ENCODE peak calls at places on chromosomes 5 and 9, in seven cellular contexts. One of them, this sample, is unnamed.

GRCh38 chr5:112127856-112128255 is 291.2 kb downstream of the EPB41L4A start:
- DNase-seq in psoas muscle: no peak
- DNase-seq in A549: no peak
- DNase-seq in colonic mucosa: no peak
- DNase-seq in cardiac muscle cell: no peak
- DNase-seq in pancreas: no peak
- DNase-seq in CD8-positive, alpha-beta memory T cell: no peak
- DNase-seq in this sample: no peak

GRCh38 chr5:36689225-36689624 is 82.8 kb downstream of the SLC1A3 start:
- DNase-seq in pancreas: no peak
- DNase-seq in CD8-positive, alpha-beta memory T cell: no peak
- DNase-seq in cardiac muscle cell: no peak
- DNase-seq in colonic mucosa: no peak
- DNase-seq in psoas muscle: no peak
- DNase-seq in A549: no peak
- DNase-seq in this sample: no peak

GRCh38 chr5:36836831-36837230 is 39.7 kb upstream of the NIPBL start:
- DNase-seq in cardiac muscle cell: no peak
- DNase-seq in pancreas: no peak
- DNase-seq in A549: no peak
- DNase-seq in CD8-positive, alpha-beta memory T cell: no peak
- DNase-seq in colonic mucosa: no peak
- DNase-seq in psoas muscle: no peak
- DNase-seq in this sample: no peak

GRCh38 chr9:4415281-4415680 is 75.0 kb upstream of the SLC1A1 start:
- DNase-seq in colonic mucosa: no peak
- DNase-seq in CD8-positive, alpha-beta memory T cell: no peak
- DNase-seq in A549: no peak
- DNase-seq in cardiac muscle cell: no peak
- DNase-seq in psoas muscle: no peak
- DNase-seq in pancreas: no peak
- DNase-seq in this sample: no peak

GRCh38 chr9:93276973-93277372 is 93.0 kb downstream of the WNK2 start:
- DNase-seq in pancreas: no peak
- DNase-seq in CD8-positive, alpha-beta memory T cell: no peak
- DNase-seq in A549: no peak
- DNase-seq in psoas muscle: no peak
- DNase-seq in cardiac muscle cell: no peak
- DNase-seq in colonic mucosa: peak; percentile 17
- DNase-seq in this sample: no peak

GRCh38 chr5:101024299-101024698 is 121.2 kb upstream of the ST8SIA4 start:
- DNase-seq in colonic mucosa: no peak
- DNase-seq in pancreas: no peak
- DNase-seq in A549: no peak
- DNase-seq in psoas muscle: no peak
- DNase-seq in cardiac muscle cell: no peak
- DNase-seq in CD8-positive, alpha-beta memory T cell: no peak
- DNase-seq in this sample: no peak

GRCh38 chr9:121210536-121210935 is 8.9 kb upstream of the RAB14 start:
- DNase-seq in psoas muscle: no peak
- DNase-seq in pancreas: no peak
- DNase-seq in CD8-positive, alpha-beta memory T cell: no peak
- DNase-seq in colonic mucosa: no peak
- DNase-seq in cardiac muscle cell: no peak
- DNase-seq in A549: no peak
- DNase-seq in this sample: no peak

GRCh38 chr5:151547364-151547763 is 43.8 kb downstream of the FAT2 start:
- DNase-seq in cardiac muscle cell: no peak
- DNase-seq in CD8-positive, alpha-beta memory T cell: no peak
- DNase-seq in A549: no peak
- DNase-seq in pancreas: no peak
- DNase-seq in psoas muscle: no peak
- DNase-seq in colonic mucosa: no peak
- DNase-seq in this sample: no peak

GRCh38 chr5:54610197-54610898 is 92.8 kb downstream of the SNX18 start:
- DNase-seq in CD8-positive, alpha-beta memory T cell: peak; percentile 15
- DNase-seq in A549: no peak
- DNase-seq in psoas muscle: no peak
- DNase-seq in cardiac muscle cell: no peak
- DNase-seq in pancreas: no peak
- DNase-seq in colonic mucosa: no peak
- DNase-seq in this sample: peak; percentile 3

GRCh38 chr5:104650313-104650712 is 1087.7 kb upstream of the NUDT12 start:
- DNase-seq in colonic mucosa: no peak
- DNase-seq in A549: no peak
- DNase-seq in CD8-positive, alpha-beta memory T cell: no peak
- DNase-seq in psoas muscle: no peak
- DNase-seq in cardiac muscle cell: no peak
- DNase-seq in pancreas: no peak
- DNase-seq in this sample: no peak

GRCh38 chr5:40879163-40879942 is 29.9 kb upstream of the C7 start:
- DNase-seq in cardiac muscle cell: peak; percentile 17
- DNase-seq in colonic mucosa: no peak
- DNase-seq in pancreas: no peak
- DNase-seq in psoas muscle: no peak
- DNase-seq in CD8-positive, alpha-beta memory T cell: no peak
- DNase-seq in A549: peak; percentile 26
- DNase-seq in this sample: no peak

GRCh38 chr9:120372040-120372439 is 207.9 kb downstream of the CDK5RAP2 start:
- DNase-seq in cardiac muscle cell: no peak
- DNase-seq in A549: no peak
- DNase-seq in psoas muscle: no peak
- DNase-seq in CD8-positive, alpha-beta memory T cell: no peak
- DNase-seq in pancreas: no peak
- DNase-seq in colonic mucosa: no peak
- DNase-seq in this sample: no peak

GRCh38 chr5:114363837-114364236 is 2.0 kb downstream of the KCNN2 start:
- DNase-seq in cardiac muscle cell: no peak
- DNase-seq in A549: no peak
- DNase-seq in pancreas: no peak
- DNase-seq in colonic mucosa: no peak
- DNase-seq in CD8-positive, alpha-beta memory T cell: no peak
- DNase-seq in psoas muscle: no peak
- DNase-seq in this sample: no peak

DNA sequence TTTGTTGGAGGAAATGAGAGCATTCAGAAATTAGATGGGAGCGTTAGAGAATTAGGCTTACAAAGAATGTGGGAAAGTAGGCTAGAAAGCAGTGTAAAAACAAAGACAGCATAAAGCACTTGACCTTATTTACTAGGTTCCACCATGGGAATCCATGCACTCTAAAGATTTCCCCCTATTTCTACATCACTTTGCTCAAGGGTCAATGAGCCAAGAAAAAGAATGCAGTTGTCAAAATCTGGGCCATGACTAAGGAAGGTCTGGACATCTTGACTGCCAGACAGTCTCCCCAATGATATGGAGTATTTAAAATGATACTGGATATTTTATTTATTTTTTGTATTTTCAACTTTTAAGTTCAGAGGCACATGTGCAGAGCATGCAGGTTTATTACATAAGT is 3.4 kb downstream of the TLR4 start:
- DNase-seq in psoas muscle: no peak
- DNase-seq in CD8-positive, alpha-beta memory T cell: no peak
- DNase-seq in cardiac muscle cell: no peak
- DNase-seq in colonic mucosa: no peak
- DNase-seq in pancreas: no peak
- DNase-seq in A549: no peak
- DNase-seq in this sample: no peak
- H3K4me1 ChIP-seq in psoas muscle: no peaks in the 10 kb centered on the region
- H3K4me1 ChIP-seq in CD8-positive, alpha-beta memory T cell: no peaks in the 10 kb centered on the region
- H3K4me1 ChIP-seq in cardiac muscle cell: peaks cover 8% of the 10 kb centered on the region
- H3K4me1 ChIP-seq in colonic mucosa: no peaks in the 10 kb centered on the region
- H3K4me1 ChIP-seq in pancreas: no peaks in the 10 kb centered on the region
- H3K4me1 ChIP-seq in A549: no peaks in the 10 kb centered on the region
- H3K4me1 ChIP-seq in this sample: no peaks in the 10 kb centered on the region

GRCh38 chr5:150022163-150022540 is 21.6 kb downstream of the HMGXB3 start:
- DNase-seq in psoas muscle: no peak
- DNase-seq in A549: no peak
- DNase-seq in cardiac muscle cell: no peak
- DNase-seq in CD8-positive, alpha-beta memory T cell: no peak
- DNase-seq in colonic mucosa: no peak
- DNase-seq in pancreas: no peak
- DNase-seq in this sample: no peak

GRCh38 chr5:150022681-150023080 is 22.1 kb downstream of the HMGXB3 start:
- DNase-seq in A549: no peak
- DNase-seq in colonic mucosa: no peak
- DNase-seq in psoas muscle: no peak
- DNase-seq in pancreas: no peak
- DNase-seq in CD8-positive, alpha-beta memory T cell: no peak
- DNase-seq in cardiac muscle cell: peak; percentile 81
- DNase-seq in this sample: no peak

GRCh38 chr5:150020249-150020648 is 19.7 kb downstream of the HMGXB3 start:
- DNase-seq in pancreas: no peak
- DNase-seq in cardiac muscle cell: no peak
- DNase-seq in psoas muscle: no peak
- DNase-seq in CD8-positive, alpha-beta memory T cell: no peak
- DNase-seq in colonic mucosa: no peak
- DNase-seq in A549: no peak
- DNase-seq in this sample: no peak

GRCh38 chr5:150023136-150023535 is 22.6 kb downstream of the HMGXB3 start:
- DNase-seq in pancreas: no peak
- DNase-seq in CD8-positive, alpha-beta memory T cell: no peak
- DNase-seq in cardiac muscle cell: no peak
- DNase-seq in psoas muscle: no peak
- DNase-seq in A549: no peak
- DNase-seq in colonic mucosa: no peak
- DNase-seq in this sample: no peak

DNA sequence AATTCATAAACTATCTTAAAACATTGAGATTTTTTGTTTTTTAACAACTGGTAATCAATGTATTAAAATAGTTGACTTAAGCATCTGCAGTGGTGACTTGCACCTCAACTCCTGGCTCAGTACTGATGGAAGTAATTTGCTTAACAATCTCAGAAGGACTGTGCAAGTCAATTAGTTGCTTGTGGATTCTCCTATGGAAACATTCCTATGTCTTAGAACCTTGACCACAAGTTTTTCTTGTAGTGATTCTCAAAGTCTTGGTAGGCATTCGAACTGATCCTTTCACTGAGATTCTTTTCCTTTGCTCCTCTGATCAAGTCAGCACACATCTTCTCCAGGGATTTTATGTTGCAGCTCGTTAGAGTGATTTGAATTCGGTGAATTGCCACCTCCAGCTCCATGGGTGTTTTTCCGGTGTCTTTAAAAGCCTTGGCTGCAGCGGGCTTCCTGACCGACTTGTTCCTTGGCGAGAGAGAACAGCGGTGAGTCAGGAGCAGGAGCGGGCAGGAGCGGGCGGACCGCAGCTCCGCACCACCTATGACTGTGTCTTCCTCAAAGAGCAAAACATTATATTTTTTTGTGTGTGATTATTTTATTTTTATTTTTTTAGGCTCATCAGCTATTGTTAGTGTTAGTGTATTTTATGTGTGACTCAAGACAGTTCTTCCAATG is 21.1 kb downstream of the HMGXB3 start:
- DNase-seq in A549: no peak
- DNase-seq in psoas muscle: peak; percentile 48
- DNase-seq in pancreas: no peak
- DNase-seq in colonic mucosa: no peak
- DNase-seq in cardiac muscle cell: no peak
- DNase-seq in CD8-positive, alpha-beta memory T cell: no peak
- DNase-seq in this sample: no peak
- H3K4me3 ChIP-seq in A549: no peak overlapping the region
- H3K4me3 ChIP-seq in psoas muscle: peak overlapping the region; percentile 19
- H3K4me3 ChIP-seq in pancreas: no peak overlapping the region
- H3K4me3 ChIP-seq in colonic mucosa: no peak overlapping the region
- H3K4me3 ChIP-seq in cardiac muscle cell: no peak overlapping the region
- H3K4me3 ChIP-seq in CD8-positive, alpha-beta memory T cell: no peak overlapping the region
- H3K4me3 ChIP-seq in this sample: no peak overlapping the region

DNA sequence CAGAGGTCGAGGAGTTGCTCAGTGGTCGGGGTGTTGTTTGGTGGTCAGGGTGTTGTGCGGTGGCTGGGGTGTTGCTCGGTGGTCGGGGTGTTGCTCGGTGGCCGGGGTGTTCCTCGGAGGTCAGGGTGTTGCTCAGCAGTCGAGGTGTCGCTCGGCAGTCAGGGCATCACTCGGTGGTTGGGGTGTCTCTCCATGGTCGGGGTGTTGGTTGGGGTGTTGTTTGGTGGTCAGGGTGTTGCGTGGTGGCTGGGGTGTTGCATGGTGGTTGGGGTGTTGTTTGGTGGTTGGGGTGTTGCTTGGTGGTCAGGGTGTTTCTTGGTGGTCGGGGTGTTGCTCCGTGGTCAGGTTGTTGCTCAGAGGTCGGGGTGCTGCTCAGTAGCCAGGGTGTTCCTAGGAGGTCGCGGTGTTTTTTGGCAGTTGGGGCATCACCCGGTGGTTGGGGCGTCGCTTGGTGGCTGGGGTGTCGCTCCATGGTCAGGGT is 11.0 kb upstream of the GPSM1 start:
- DNase-seq in cardiac muscle cell: no peak
- DNase-seq in A549: no peak
- DNase-seq in psoas muscle: no peak
- DNase-seq in pancreas: no peak
- DNase-seq in colonic mucosa: no peak
- DNase-seq in CD8-positive, alpha-beta memory T cell: peak; percentile 39
- DNase-seq in this sample: no peak
- H3K4me1 ChIP-seq in cardiac muscle cell: no peaks in the 10 kb centered on the region
- H3K4me1 ChIP-seq in A549: peaks cover 6% of the 10 kb centered on the region
- H3K4me1 ChIP-seq in psoas muscle: no peaks in the 10 kb centered on the region
- H3K4me1 ChIP-seq in pancreas: no peaks in the 10 kb centered on the region
- H3K4me1 ChIP-seq in colonic mucosa: peaks cover 5% of the 10 kb centered on the region
- H3K4me1 ChIP-seq in CD8-positive, alpha-beta memory T cell: no peaks in the 10 kb centered on the region
- H3K4me1 ChIP-seq in this sample: peaks cover 3% of the 10 kb centered on the region

GRCh38 chr9:33172735-33173238 is 5.7 kb upstream of the B4GALT1 start:
- DNase-seq in colonic mucosa: no peak
- DNase-seq in cardiac muscle cell: no peak
- DNase-seq in A549: no peak
- DNase-seq in psoas muscle: no peak
- DNase-seq in pancreas: no peak
- DNase-seq in CD8-positive, alpha-beta memory T cell: no peak
- DNase-seq in this sample: no peak

GRCh38 chr9:33168941-33169544 is 1.9 kb upstream of the B4GALT1 start:
- DNase-seq in A549: no peak
- DNase-seq in cardiac muscle cell: no peak
- DNase-seq in psoas muscle: no peak
- DNase-seq in pancreas: no peak
- DNase-seq in CD8-positive, alpha-beta memory T cell: no peak
- DNase-seq in colonic mucosa: no peak
- DNase-seq in this sample: no peak

GRCh38 chr9:33170464-33171156 is 3.5 kb upstream of the B4GALT1 start:
- DNase-seq in colonic mucosa: peak; percentile 57
- DNase-seq in CD8-positive, alpha-beta memory T cell: no peak
- DNase-seq in A549: no peak
- DNase-seq in cardiac muscle cell: peak; percentile 45
- DNase-seq in psoas muscle: peak; percentile 70
- DNase-seq in pancreas: peak; percentile 53
- DNase-seq in this sample: no peak

GRCh38 chr9:33175633-33176325 is 8.6 kb upstream of the B4GALT1 start:
- DNase-seq in CD8-positive, alpha-beta memory T cell: no peak
- DNase-seq in cardiac muscle cell: no peak
- DNase-seq in colonic mucosa: no peak
- DNase-seq in A549: no peak
- DNase-seq in psoas muscle: no peak
- DNase-seq in pancreas: no peak
- DNase-seq in this sample: no peak

DNA sequence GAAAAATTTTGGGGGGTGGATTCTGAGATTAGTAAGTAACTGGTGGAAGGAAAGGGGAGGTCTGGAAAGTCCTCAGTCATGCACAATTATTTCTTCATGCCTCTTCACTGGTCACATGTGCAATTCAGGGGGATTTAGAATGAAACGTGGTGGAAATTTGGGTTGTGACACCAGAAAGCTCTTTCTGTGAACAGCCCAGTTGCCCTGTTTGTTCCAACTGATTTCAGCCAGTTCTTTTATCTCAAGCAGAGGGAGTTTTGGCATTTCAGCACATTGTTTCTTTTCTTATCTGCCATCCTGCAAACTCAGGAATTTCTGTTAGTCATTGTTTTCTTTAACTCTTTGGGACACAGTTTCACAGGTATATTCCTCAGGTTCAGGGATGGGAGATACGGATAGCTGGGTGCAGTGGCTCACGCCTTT is 5.1 kb upstream of the B4GALT1 start:
- DNase-seq in A549: no peak
- DNase-seq in cardiac muscle cell: no peak
- DNase-seq in psoas muscle: no peak
- DNase-seq in pancreas: peak; percentile 33
- DNase-seq in colonic mucosa: no peak
- DNase-seq in CD8-positive, alpha-beta memory T cell: no peak
- DNase-seq in this sample: no peak
- H3K4me3 ChIP-seq in A549: no peak overlapping the region
- H3K4me3 ChIP-seq in cardiac muscle cell: no peak overlapping the region
- H3K4me3 ChIP-seq in psoas muscle: no peak overlapping the region
- H3K4me3 ChIP-seq in pancreas: no peak overlapping the region
- H3K4me3 ChIP-seq in colonic mucosa: no peak overlapping the region
- H3K4me3 ChIP-seq in CD8-positive, alpha-beta memory T cell: no peak overlapping the region
- H3K4me3 ChIP-seq in this sample: no peak overlapping the region